ENCODE peak calls at places on chromosomes 5 and 9, in five cellular contexts. I, C, A, J and Z are unnamed samples. For H3K4me1, the result is how much of the 10 kb centered on the place peaks cover.

GRCh38 chr9:93898026-93898425 is 57.1 kb downstream of the BARX1 start:
- DNase-seq in I (no peak), C (no peak), A (no peak), J (no peak), Z (no peak)

GRCh38 chr5:7321724-7322123 is 74.2 kb upstream of the ADCY2 start:
- DNase-seq in I (no peak), C (no peak), A (no peak), J (no peak), Z (peak)

GRCh38 chr5:157502143-157502647 is 42.2 kb downstream of the NIPAL4 start:
- DNase-seq in I (no peak), C (no peak), A (no peak), J (peak), Z (no peak)

GRCh38 chr5:53469946-53470687 is 10.3 kb upstream of the FST start:
- DNase-seq in I (no peak), C (no peak), A (no peak), J (no peak), Z (no peak)

GRCh38 chr5:110815916-110816605 is 77.3 kb downstream of the SLC25A46 start:
- DNase-seq in I (no peak), C (no peak), A (peak), J (no peak), Z (no peak)

GRCh38 chr9:70639853-70640814 is 225.7 kb upstream of the KLF9 start:
- DNase-seq in I (no peak), C (no peak), A (peak), J (peak), Z (peak)

GRCh38 chr9:112239708-112240107 is 64.6 kb upstream of the SUSD1 start:
- DNase-seq in I (no peak), C (no peak), A (no peak), J (no peak), Z (no peak)

GRCh38 chr5:140631831-140632365 is 1.1 kb downstream of the CD14 start:
- DNase-seq in I (no peak), C (no peak), A (no peak), J (no peak), Z (peak)

GRCh38 chr9:125370786-125371185 is 109.2 kb downstream of the GAPVD1 start:
- DNase-seq in I (no peak), C (no peak), A (no peak), J (no peak), Z (no peak)

GRCh38 chr5:119445544-119445943 is 6.8 kb upstream of the HSD17B4 start:
- DNase-seq in I (no peak), C (no peak), A (no peak), J (no peak), Z (no peak)

GRCh38 chr5:144575736-144576135 is 405.1 kb downstream of the KCTD16 start:
- DNase-seq in I (no peak), C (no peak), A (no peak), J (no peak), Z (no peak)

GRCh38 chr5:13987843-13988464 is 43.5 kb upstream of the DNAH5 start:
- DNase-seq in I (no peak), C (peak), A (peak), J (peak), Z (peak)

GRCh38 chr9:73180373-73180772 is 28.7 kb downstream of the ANXA1 start:
- DNase-seq in I (no peak), C (no peak), A (peak), J (no peak), Z (no peak)

GRCh38 chr5:41009228-41009627 is 61.9 kb downstream of the MROH2B start:
- DNase-seq in I (no peak), C (no peak), A (peak), J (no peak), Z (no peak)

GRCh38 chr5:180803181-180804128 is 849 bp upstream of the MGAT1 start:
- DNase-seq in I (peak), C (peak), A (peak), J (peak), Z (no peak)

GRCh38 chr5:39256472-39256871 is 37.1 kb upstream of the FYB1 start:
- DNase-seq in I (no peak), C (no peak), A (peak), J (no peak), Z (no peak)
- H3K27ac ChIP-seq in I (no peak), C (no peak), A (no peak), J (no peak), Z (peak)

DNA sequence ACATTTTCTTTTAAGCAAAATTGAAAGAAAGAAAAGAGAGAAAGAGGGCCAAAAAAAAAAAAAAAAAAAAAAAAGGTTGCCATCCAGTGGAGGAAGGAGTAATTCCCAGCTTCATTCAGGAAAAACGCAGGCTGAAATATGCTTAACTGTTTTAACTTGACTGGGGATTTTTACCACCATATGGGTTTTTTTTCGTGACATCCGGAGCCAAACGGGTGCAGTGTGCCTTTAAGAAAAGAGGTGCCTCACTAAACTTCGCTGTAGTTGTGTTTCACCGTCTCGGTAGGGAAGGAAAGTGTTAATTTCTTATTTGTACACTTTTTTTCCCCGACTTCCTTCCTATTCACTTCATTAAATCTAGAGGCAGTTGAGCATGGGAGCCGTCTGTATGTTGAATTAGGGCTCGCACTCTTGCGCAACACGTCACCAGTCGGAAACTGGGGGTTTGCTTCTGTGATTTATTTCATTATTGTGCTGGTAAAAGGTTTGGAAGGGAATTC is 143.0 kb downstream of the SMARCA2 start:
- DNase-seq in I (peak), C (peak), A (peak), J (peak), Z (peak)
- TF ChIP-seq CTCF in I (no peak), C (no peak), A (peak), J (peak), Z (no peak)

DNA sequence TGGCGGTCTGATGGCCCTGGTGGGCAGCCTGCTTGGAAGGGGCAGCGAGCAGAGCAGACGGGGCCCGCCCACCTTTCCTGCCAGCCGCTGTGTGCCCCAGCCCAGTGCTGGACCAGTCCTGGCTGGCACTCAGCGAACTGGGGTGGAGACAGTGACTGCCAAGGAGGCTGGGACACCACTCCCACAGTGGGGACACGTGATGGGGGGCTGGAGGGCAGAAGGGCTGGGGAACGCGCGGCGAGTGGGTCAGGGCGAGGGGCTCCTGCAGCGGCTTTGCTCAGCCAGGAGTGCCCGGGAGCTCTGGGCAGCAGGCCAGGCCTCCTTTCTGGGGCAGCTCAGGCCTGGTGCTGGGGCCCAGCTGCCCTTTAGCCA is 19.5 kb downstream of the NCS1 start:
- DNase-seq in I (no peak), C (no peak), A (no peak), J (no peak), Z (peak)
- H3K4me1 ChIP-seq in I (under half), C (under half), A (under half), J (under half), Z (under half)

DNA sequence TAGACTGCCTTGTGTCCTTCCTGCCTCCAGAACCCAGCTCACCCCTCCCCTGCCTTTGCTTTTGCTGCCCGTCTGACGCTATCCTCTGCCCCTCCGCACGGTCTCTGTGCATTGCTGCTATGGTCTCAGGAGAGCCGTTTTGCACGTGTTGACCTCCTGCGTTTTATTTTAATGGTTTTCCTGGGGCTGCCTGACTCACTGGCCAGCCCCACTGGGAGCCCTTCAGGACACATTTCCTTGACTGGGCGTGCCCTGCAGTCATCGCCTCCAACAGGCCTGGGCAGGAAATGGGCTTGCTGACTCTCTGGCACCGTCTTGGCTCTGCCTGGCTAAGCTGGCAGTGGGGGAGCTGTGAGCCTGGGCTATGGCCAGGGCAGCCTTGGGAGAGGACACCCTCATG is 17.9 kb upstream of the ASS1 start:
- DNase-seq in I (no peak), C (peak), A (peak), J (no peak), Z (no peak)
- H3K27ac ChIP-seq in I (no peak), C (no peak), A (no peak), J (no peak), Z (no peak)

GRCh38 chr5:132394681-132395259 is 25.3 kb downstream of the SLC22A5 start:
- DNase-seq in I (no peak), C (no peak), A (no peak), J (peak), Z (no peak)
- TF ChIP-seq CTCF in I (no peak), C (no peak), A (no peak), J (no peak), Z (no peak)

DNA sequence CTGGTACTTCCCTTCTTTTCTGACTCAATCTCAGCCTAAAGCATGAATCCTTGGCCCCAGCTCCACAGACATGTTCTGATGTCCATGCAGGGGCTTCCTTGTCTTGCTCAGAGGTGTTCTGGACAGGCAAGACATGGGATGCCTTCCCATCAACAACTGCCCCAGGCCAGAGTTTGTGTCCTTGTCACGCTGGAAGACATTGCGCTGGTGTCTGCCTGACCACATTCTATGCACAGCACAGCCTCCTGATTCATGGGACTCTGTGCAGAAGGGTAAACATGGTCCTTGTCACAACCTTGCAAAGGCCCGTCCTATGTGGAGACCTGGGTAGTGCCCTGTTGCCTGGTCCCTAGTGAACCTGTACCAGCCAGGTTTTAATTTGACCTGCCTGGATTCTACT is 212.2 kb downstream of the FSTL4 start:
- DNase-seq in I (no peak), C (no peak), A (no peak), J (no peak), Z (no peak)
- H3K4me1 ChIP-seq in I (under half), C (under half), A (under half), J (under half), Z (under half)

GRCh38 chr5:172778223-172778814 is 7.3 kb upstream of the DUSP1 start:
- DNase-seq in I (no peak), C (no peak), A (peak), J (no peak), Z (peak)

GRCh38 chr5:172785429-172786088 is 14.6 kb upstream of the DUSP1 start:
- DNase-seq in I (no peak), C (no peak), A (no peak), J (no peak), Z (no peak)

GRCh38 chr5:172779968-172780350 is 9.0 kb upstream of the DUSP1 start:
- DNase-seq in I (no peak), C (no peak), A (no peak), J (no peak), Z (no peak)

GRCh38 chr5:172786736-172787462 is 15.9 kb upstream of the DUSP1 start:
- DNase-seq in I (peak), C (no peak), A (no peak), J (no peak), Z (no peak)

DNA sequence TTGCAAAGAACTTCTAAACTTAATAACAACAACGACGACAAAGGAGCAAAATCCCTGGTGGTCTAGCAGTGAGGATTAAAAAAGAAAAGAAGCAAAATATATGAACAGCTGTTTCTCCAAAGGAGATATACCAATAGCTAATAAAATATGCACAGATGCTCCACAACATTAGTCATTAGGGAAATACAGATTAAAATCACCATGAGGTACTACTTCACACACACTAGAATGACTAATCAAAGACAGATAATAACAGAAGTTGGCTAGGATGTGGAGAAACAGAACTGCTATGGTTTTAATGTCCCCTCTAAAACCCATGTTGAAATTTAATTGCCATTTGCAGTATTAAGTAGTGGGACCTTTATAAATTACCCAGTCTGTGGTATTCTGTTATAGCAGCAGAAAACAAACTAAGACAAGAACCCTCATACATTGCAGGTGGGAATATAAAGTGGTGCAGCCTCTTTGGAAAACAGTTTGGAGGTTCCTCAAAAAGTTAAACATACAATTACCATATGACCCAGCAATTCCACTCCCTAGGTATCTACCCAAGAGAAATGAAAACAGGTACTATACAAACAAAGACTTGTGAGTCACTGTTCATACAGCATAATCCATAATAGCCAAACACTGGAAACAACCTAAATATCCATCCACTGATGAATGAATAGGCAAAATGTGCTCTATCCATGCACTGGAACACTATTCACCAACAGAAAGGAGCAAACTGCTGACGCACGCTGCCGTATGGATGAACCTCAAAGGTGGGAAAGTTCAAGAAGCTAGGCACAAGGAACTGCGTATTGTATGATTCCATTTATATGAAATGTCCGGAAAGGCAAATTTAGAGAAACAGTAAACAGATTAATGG is 11.4 kb upstream of the DUSP1 start:
- DNase-seq in I (no peak), C (no peak), A (peak), J (no peak), Z (no peak)
- H3K27ac ChIP-seq in I (no peak), C (no peak), A (no peak), J (no peak), Z (no peak)

GRCh38 chr9:114238919-114239879 is 83.7 kb upstream of the ORM1 start:
- DNase-seq in I (no peak), C (peak), A (peak), J (peak), Z (no peak)

GRCh38 chr9:114237781-114238180 is 82.4 kb downstream of the COL27A1 start:
- DNase-seq in I (no peak), C (no peak), A (no peak), J (no peak), Z (no peak)

GRCh38 chr9:114238471-114238870 is 83.1 kb downstream of the COL27A1 start:
- DNase-seq in I (no peak), C (peak), A (peak), J (no peak), Z (no peak)

GRCh38 chr9:114236391-114237138 is 81.2 kb downstream of the COL27A1 start:
- DNase-seq in I (no peak), C (no peak), A (no peak), J (no peak), Z (no peak)

GRCh38 chr9:114237247-114237646 is 81.9 kb downstream of the COL27A1 start:
- DNase-seq in I (no peak), C (no peak), A (no peak), J (no peak), Z (no peak)
- TF ChIP-seq CTCF in I (no peak), C (no peak), A (no peak), J (no peak), Z (no peak)

GRCh38 chr9:103867886-103868285 is 226.2 kb upstream of the SMC2 start:
- DNase-seq in I (no peak), C (no peak), A (no peak), J (no peak), Z (no peak)
- H3K4me1 ChIP-seq in I (under half), C (under half), A (under half), J (under half), Z (under half)

GRCh38 chr9:129672702-129673101 is 7.3 kb downstream of the PRRX2 start:
- DNase-seq in I (no peak), C (no peak), A (no peak), J (no peak), Z (no peak)
- H3K27ac ChIP-seq in I (no peak), C (no peak), A (no peak), J (no peak), Z (no peak)